ENCODE peak calls at places on chromosomes 2 and 18, in six cellular contexts. O is bronchial epithelial cell, X is A549, U is tibial artery, R is esophagus squamous epithelium, D is neural progenitor cell. H is an unnamed sample.

GRCh38 chr18:10032331-10032979 is 118.6 kb downstream of the VAPA start:
- DNase-seq in U (no peak), R (no peak), D (peak; percentile 73), O (no peak), X (no peak), H (no peak)

GRCh38 chr2:97267411-97268074 is 154.6 kb downstream of the ANKRD36 start:
- DNase-seq in U (peak; percentile 69), D (peak; percentile 1), X (no peak), O (no peak), R (no peak), H (peak; percentile 1)

GRCh38 chr2:29106980-29107388 is 8.2 kb upstream of the CLIP4 start:
- DNase-seq in O (peak; percentile 54), X (no peak), U (no peak), R (no peak), D (peak; percentile 36), H (peak; percentile 30)

GRCh38 chr2:10977636-10978035 is 65.9 kb downstream of the KCNF1 start:
- DNase-seq in D (peak; percentile 42), O (no peak), X (no peak), U (no peak), R (no peak), H (no peak)

GRCh38 chr18:12839057-12839525 is 44.9 kb downstream of the PTPN2 start:
- DNase-seq in X (no peak), D (no peak), O (peak; percentile 79), U (no peak), R (no peak), H (no peak)

GRCh38 chr2:68284896-68285295 is 32.6 kb upstream of the PPP3R1 start:
- DNase-seq in D (no peak), U (no peak), R (no peak), O (peak; percentile 32), X (no peak), H (no peak)

GRCh38 chr2:217706513-217706912 is 296.3 kb downstream of the TNS1 start:
- DNase-seq in O (no peak), D (no peak), R (no peak), X (no peak), U (no peak), H (no peak)

GRCh38 chr18:12079504-12080237 is 14.0 kb upstream of the ANKRD62 start:
- DNase-seq in D (no peak), O (no peak), X (no peak), R (no peak), U (no peak), H (peak; percentile 57)

GRCh38 chr2:70941701-70942100 is 6.0 kb downstream of the ATP6V1B1 start:
- DNase-seq in R (no peak), D (no peak), O (no peak), X (no peak), U (peak; percentile 13), H (no peak)

GRCh38 chr18:33916200-33916599 is 308.5 kb downstream of the NOL4 start:
- DNase-seq in X (no peak), R (no peak), D (peak; percentile 5), O (no peak), U (no peak), H (no peak)

GRCh38 chr2:241739651-241740050 is 5.2 kb downstream of the D2HGDH start:
- DNase-seq in U (no peak), O (peak; percentile 3), D (no peak), X (no peak), R (no peak), H (no peak)

GRCh38 chr18:76709659-76710645 is 112.4 kb upstream of the ZNF236 start:
- DNase-seq in O (peak; percentile 41), R (no peak), U (peak; percentile 74), D (peak; percentile 88), X (peak; percentile 38), H (peak; percentile 33)

GRCh38 chr18:48374423-48375149 is 34.6 kb downstream of the ZBTB7C start:
- DNase-seq in U (no peak), D (no peak), O (no peak), R (no peak), X (no peak), H (no peak)

GRCh38 chr2:54594048-54594447 is 129.4 kb upstream of the EML6 start:
- DNase-seq in U (no peak), O (no peak), D (no peak), R (no peak), X (no peak), H (no peak)

GRCh38 chr2:226891780-226892590 is 56.1 kb downstream of the RHBDD1 start:
- DNase-seq in X (no peak), D (no peak), R (no peak), O (peak; percentile 51), U (no peak), H (no peak)

GRCh38 chr2:156466739-156467405 is 30.7 kb downstream of the GPD2 start:
- DNase-seq in X (no peak), D (no peak), U (no peak), O (no peak), R (no peak), H (no peak)

GRCh38 chr18:32280188-32280783 is 90.4 kb downstream of the MEP1B start:
- DNase-seq in X (no peak), D (no peak), R (no peak), O (no peak), U (no peak), H (no peak)

GRCh38 chr2:240935101-240935876 is 29.2 kb downstream of the CROCC2 start:
- DNase-seq in U (no peak), R (no peak), D (no peak), X (no peak), O (no peak), H (no peak)

GRCh38 chr2:163319006-163319405 is 416.8 kb downstream of the FIGN start:
- DNase-seq in O (peak; percentile 91), R (no peak), D (no peak), X (no peak), U (no peak), H (no peak)

GRCh38 chr2:21916934-21917522 is 793.3 kb downstream of the TDRD15 start:
- DNase-seq in D (no peak), U (no peak), O (no peak), R (no peak), X (no peak), H (no peak)

GRCh38 chr2:237931205-237931721 is 35.6 kb upstream of the UBE2F start:
- DNase-seq in U (peak; percentile 46), R (no peak), O (no peak), X (no peak), D (no peak), H (no peak)

GRCh38 chr2:89797320-89798038 is 1106.0 kb downstream of the RPIA start:
- DNase-seq in X (no peak), O (no peak), R (no peak), U (no peak), D (no peak), H (no peak)

GRCh38 chr2:61993422-61994024 is 88.0 kb downstream of the COMMD1 start:
- DNase-seq in X (peak; percentile 31), D (peak; percentile 55), U (no peak), R (no peak), O (peak; percentile 54), H (peak; percentile 52)

GRCh38 chr18:2988041-2988794 is 24.7 kb downstream of the LPIN2 start:
- DNase-seq in D (no peak), U (no peak), X (no peak), R (no peak), O (peak; percentile 56), H (no peak)

GRCh38 chr2:225889452-225889851 is 489.9 kb downstream of the NYAP2 start:
- DNase-seq in O (peak; percentile 72), D (peak; percentile 38), U (no peak), R (no peak), X (peak; percentile 10), H (peak; percentile 57)

GRCh38 chr18:79933765-79934164 is 17.7 kb downstream of the SLC66A2 start:
- DNase-seq in O (no peak), D (peak; percentile 36), U (peak; percentile 15), X (no peak), R (no peak), H (peak; percentile 81)

GRCh38 chr2:46865181-46865970 is 50.2 kb downstream of the MCFD2 start:
- DNase-seq in D (no peak), X (no peak), U (no peak), O (no peak), R (no peak), H (no peak)

GRCh38 chr2:55054476-55054875 is 4.2 kb upstream of the RTN4 start:
- DNase-seq in R (no peak), U (no peak), D (no peak), O (no peak), X (no peak), H (no peak)

GRCh38 chr18:9209230-9209629 is 72.6 kb downstream of the ANKRD12 start:
- DNase-seq in R (no peak), O (no peak), U (no peak), X (no peak), D (no peak), H (no peak)

GRCh38 chr2:101053117-101053516 is 51.0 kb downstream of the RPL31 start:
- DNase-seq in X (no peak), R (no peak), D (no peak), U (no peak), O (no peak), H (no peak)
- TF ChIP-seq CTCF in X (no peak), R (no peak), D (no peak), U (no peak), O (no peak), H (no peak)

DNA sequence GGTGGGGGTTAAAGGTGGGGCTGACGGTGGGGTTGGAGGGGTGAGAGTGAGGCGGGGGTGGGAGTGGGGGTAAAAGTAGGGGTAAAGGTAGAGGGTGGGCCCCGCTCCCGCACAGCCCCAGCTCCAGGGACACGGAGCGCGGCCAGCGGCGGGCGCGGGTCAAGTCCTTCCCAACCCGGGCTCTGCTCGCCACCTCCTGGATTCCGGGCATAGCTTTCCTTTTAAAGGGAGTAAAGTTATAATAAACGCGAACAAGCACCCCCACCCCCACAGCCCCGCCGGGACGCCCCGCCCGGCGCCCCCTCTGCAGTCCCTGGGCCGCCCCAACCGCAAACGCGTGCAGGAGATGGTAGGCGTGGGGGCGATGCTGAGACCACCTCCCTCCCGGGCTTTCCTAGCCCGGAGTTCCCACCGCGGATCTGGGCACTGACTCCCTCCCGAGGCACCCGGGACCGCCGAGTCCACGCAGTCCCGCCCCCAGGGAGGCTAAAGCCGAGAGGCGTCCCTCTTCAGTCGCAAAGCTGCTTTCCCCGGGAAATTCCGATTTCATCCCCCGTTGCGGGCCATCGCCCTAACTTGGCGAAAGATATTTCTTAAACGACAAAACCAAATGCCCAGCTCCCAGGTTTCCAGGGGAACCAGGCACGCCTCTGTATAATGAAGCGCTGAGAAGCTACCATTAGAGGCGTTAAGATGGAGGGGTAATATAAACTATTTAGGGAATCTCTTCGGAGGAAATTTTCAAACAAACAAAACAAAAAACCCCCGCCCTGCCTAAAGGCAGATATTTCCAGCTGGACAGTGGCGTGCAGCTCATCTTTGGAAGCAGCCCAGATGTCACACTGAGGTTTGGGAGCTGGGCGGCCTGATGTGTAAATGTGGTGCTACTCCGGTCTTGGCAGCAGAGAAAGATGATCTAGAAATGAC is at the start of gene LIMS2:
- DNase-seq in U (no peak), D (peak; percentile 70), R (no peak), X (peak; percentile 49), O (no peak), H (no peak)
- TF ChIP-seq CTCF in U (no peak), D (no peak), R (no peak), X (peak; percentile 29), O (no peak), H (peak; percentile 53)

GRCh38 chr18:363327-364115 is 95.7 kb upstream of the THOC1 start:
- DNase-seq in O (no peak), R (no peak), U (no peak), D (no peak), X (no peak), H (no peak)
- TF ChIP-seq CTCF in O (no peak), R (no peak), U (no peak), D (no peak), X (no peak), H (no peak)

GRCh38 chr2:121888189-121888557 is 132.7 kb downstream of the TSN start:
- DNase-seq in D (no peak), U (no peak), R (no peak), X (peak; percentile 14), O (peak; percentile 60), H (peak; percentile 35)
- TF ChIP-seq CTCF in D (peak; percentile 45), U (no peak), R (peak; percentile 54), X (no peak), O (peak; percentile 54), H (peak; percentile 32)

GRCh38 chr2:169983506-169983905 is 156.3 kb downstream of the UBR3 start:
- DNase-seq in U (no peak), X (no peak), D (no peak), R (no peak), O (no peak), H (no peak)
- TF ChIP-seq CTCF in U (no peak), X (no peak), D (peak; percentile 42), R (no peak), O (no peak), H (no peak)

H was measured in HepG2.